ENCODE peak calls at places on chromosomes 11 and 22, in eight cellular contexts. L is mesothelial cell of epicardium, R is pancreas, T is brain microvascular endothelial cell, P is SK-N-SH, N is AG09319, Z is astrocyte, M is fibroblast of the aortic adventitia. K is an unnamed sample.

GRCh38 chr11:46064221-46064620 is 57.0 kb downstream of the PHF21A start:
- DNase-seq in Z (peak), T (no peak), P (no peak), R (no peak), L (no peak), N (no peak), M (peak), K (no peak)

GRCh38 chr22:50085211-50085999 is at the start of gene MLC1:
- DNase-seq in L (no peak), Z (peak), P (no peak), T (no peak), R (no peak), M (peak), N (no peak), K (no peak)

GRCh38 chr11:14059491-14059890 is 97.0 kb downstream of the SPON1 start:
- DNase-seq in R (no peak), T (no peak), Z (no peak), M (no peak), P (no peak), N (no peak), L (no peak), K (no peak)

GRCh38 chr11:45025716-45026492 is 75.2 kb upstream of the TP53I11 start:
- DNase-seq in T (no peak), R (peak), Z (peak), P (peak), M (no peak), L (no peak), N (no peak), K (no peak)

GRCh38 chr11:43393765-43394355 is 35.1 kb downstream of the TTC17 start:
- DNase-seq in Z (peak), R (peak), N (no peak), M (peak), P (no peak), T (peak), L (no peak), K (no peak)

GRCh38 chr11:92662580-92662979 is 306.9 kb upstream of the MTNR1B start:
- DNase-seq in N (no peak), T (peak), P (no peak), Z (no peak), R (no peak), L (no peak), M (no peak), K (no peak)

GRCh38 chr22:17717708-17718107 is 56.6 kb downstream of the BID start:
- DNase-seq in R (no peak), L (no peak), Z (no peak), T (no peak), N (peak), P (no peak), M (peak), K (no peak)

GRCh38 chr11:86593833-86594232 is 78.6 kb downstream of the ME3 start:
- DNase-seq in Z (no peak), L (no peak), P (no peak), M (no peak), R (no peak), T (no peak), N (no peak), K (no peak)

GRCh38 chr22:43449205-43449830 is 37.5 kb downstream of the MPPED1 start:
- DNase-seq in T (no peak), R (no peak), L (no peak), Z (no peak), P (no peak), N (no peak), M (no peak), K (no peak)

GRCh38 chr22:26367402-26368245 is 61.4 kb upstream of the ASPHD2 start:
- DNase-seq in N (no peak), L (peak), Z (peak), P (peak), M (peak), T (peak), R (peak), K (peak)

GRCh38 chr11:6391548-6392134 is 1.4 kb downstream of the SMPD1 start:
- DNase-seq in N (no peak), M (no peak), L (no peak), T (no peak), P (no peak), R (no peak), Z (no peak), K (no peak)

GRCh38 chr22:39503590-39503989 is 1.5 kb downstream of the MIEF1 start:
- DNase-seq in N (no peak), L (no peak), R (no peak), Z (no peak), M (no peak), T (no peak), P (no peak), K (no peak)

GRCh38 chr22:37431811-37432707 is 4.8 kb upstream of the ELFN2 start:
- DNase-seq in T (peak), P (no peak), N (peak), M (peak), L (no peak), R (no peak), Z (peak), K (no peak)

GRCh38 chr22:42368379-42369249 is 63.6 kb downstream of the NFAM1 start:
- DNase-seq in R (no peak), N (no peak), M (no peak), T (no peak), P (no peak), L (peak), Z (no peak), K (no peak)

GRCh38 chr22:42369250-42370041 is 62.8 kb downstream of the NFAM1 start:
- DNase-seq in T (peak), M (peak), Z (peak), N (peak), L (peak), R (peak), P (peak), K (peak)

GRCh38 chr22:42365942-42366660 is 66.1 kb downstream of the NFAM1 start:
- DNase-seq in P (no peak), M (no peak), L (no peak), T (no peak), N (no peak), Z (no peak), R (no peak), K (no peak)

GRCh38 chr22:42366815-42367581 is 65.2 kb downstream of the NFAM1 start:
- DNase-seq in N (no peak), L (no peak), T (no peak), M (peak), R (no peak), P (no peak), Z (no peak), K (no peak)

GRCh38 chr22:42367980-42368378 is 64.2 kb downstream of the NFAM1 start:
- DNase-seq in M (no peak), T (no peak), P (no peak), L (no peak), Z (no peak), R (peak), N (no peak), K (no peak)
- TF ChIP-seq CTCF in M (no peak), T (no peak), P (no peak), L (no peak), Z (no peak), R (no peak), N (no peak), K (no peak)

GRCh38 chr11:57496109-57496820 is 19.2 kb downstream of the SLC43A1 start:
- DNase-seq in M (no peak), Z (no peak), T (no peak), P (no peak), R (peak), N (no peak), L (no peak), K (no peak)
- TF ChIP-seq CTCF in M (no peak), Z (no peak), T (no peak), P (no peak), R (no peak), N (no peak), L (no peak), K (no peak)

DNA sequence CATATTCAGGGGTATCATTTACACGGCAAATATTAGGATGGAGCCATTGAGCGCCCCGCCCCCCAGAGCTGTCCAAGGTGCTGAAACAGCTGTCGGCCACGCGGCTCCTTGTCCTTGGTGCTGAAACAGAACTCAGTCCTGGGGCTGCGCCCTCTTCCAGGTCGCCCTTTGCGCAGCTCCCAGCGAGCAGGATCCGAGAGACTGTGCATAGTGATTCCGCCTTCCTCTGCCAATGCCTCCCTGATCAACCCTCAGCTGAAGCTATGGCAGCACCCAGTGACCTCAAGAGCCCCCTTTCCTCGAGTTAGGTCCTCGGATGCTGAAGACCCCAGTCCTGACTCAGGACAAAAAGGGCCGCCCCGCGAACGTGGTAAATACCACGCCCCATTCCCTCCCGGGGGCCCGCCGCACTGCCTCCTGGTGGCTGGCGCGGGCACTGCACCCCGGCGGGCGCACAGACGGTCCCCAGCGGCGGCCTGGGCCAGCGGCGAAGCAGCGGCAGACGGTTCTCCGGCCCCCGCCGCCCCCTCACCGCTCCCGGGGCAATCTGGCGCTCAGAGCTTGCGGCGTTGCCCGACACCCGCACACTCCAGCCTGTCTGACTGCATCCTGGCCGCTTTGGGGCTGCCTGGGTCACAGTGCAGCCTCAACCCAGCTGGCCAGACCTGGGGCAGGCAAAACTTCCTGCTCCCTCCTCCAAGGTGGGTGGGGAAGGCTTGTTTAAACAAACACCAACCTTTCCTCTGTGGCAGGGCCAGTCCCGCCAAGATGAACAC is 13.4 kb downstream of the SYT7 start:
- DNase-seq in Z (peak), M (peak), P (peak), N (peak), L (peak), R (peak), T (peak), K (peak)
- TF ChIP-seq CTCF in Z (peak), M (peak), P (no peak), N (peak), L (peak), R (no peak), T (peak), K (peak)

GRCh38 chr11:62138630-62139425 is 15.0 kb downstream of the INCENP start:
- DNase-seq in N (no peak), M (no peak), P (peak), L (no peak), Z (no peak), R (no peak), T (no peak), K (no peak)
- TF ChIP-seq CTCF in N (no peak), M (no peak), P (no peak), L (no peak), Z (no peak), R (no peak), T (no peak), K (no peak)

GRCh38 chr11:117145393-117145761 is 1.3 kb downstream of the PAFAH1B2 start:
- DNase-seq in M (peak), T (peak), P (peak), Z (peak), R (no peak), L (no peak), N (no peak), K (no peak)
- TF ChIP-seq CTCF in M (peak), T (peak), P (peak), Z (peak), R (no peak), L (no peak), N (peak), K (peak)

GRCh38 chr11:62506413-62506940 is 40.1 kb downstream of the AHNAK start:
- DNase-seq in N (no peak), R (no peak), T (no peak), P (no peak), L (no peak), Z (no peak), M (no peak), K (no peak)

GRCh38 chr11:62505112-62505783 is 41.4 kb downstream of the AHNAK start:
- DNase-seq in T (peak), M (no peak), Z (no peak), R (no peak), L (no peak), P (no peak), N (no peak), K (peak)

GRCh38 chr11:62505784-62506145 is 40.8 kb downstream of the AHNAK start:
- DNase-seq in N (no peak), L (no peak), R (no peak), T (no peak), Z (no peak), M (no peak), P (no peak), K (no peak)

GRCh38 chr11:62507023-62507422 is 39.6 kb downstream of the AHNAK start:
- DNase-seq in L (no peak), R (no peak), N (no peak), Z (no peak), T (no peak), P (no peak), M (no peak), K (no peak)

GRCh38 chr11:62508336-62509058 is 38.1 kb downstream of the AHNAK start:
- DNase-seq in M (peak), P (peak), Z (peak), N (no peak), T (peak), L (peak), R (peak), K (peak)
- TF ChIP-seq CTCF in M (peak), P (peak), Z (peak), N (peak), T (peak), L (no peak), R (peak), K (peak)

GRCh38 chr22:29605236-29605850 is 1.9 kb downstream of the NF2 start:
- DNase-seq in P (no peak), R (no peak), N (no peak), L (no peak), T (no peak), M (no peak), Z (no peak), K (no peak)
- TF ChIP-seq CTCF in P (no peak), R (no peak), N (no peak), L (no peak), T (no peak), M (no peak), Z (no peak), K (no peak)

GRCh38 chr22:48782817-48783511 is 1044.7 kb downstream of the BRD1 start:
- DNase-seq in R (no peak), P (peak), M (no peak), Z (no peak), N (no peak), L (no peak), T (no peak), K (peak)
- TF ChIP-seq CTCF in R (no peak), P (peak), M (no peak), Z (no peak), N (no peak), L (peak), T (no peak), K (peak)

GRCh38 chr11:134580635-134581025 is 168.6 kb upstream of the B3GAT1 start:
- DNase-seq in R (no peak), Z (no peak), N (no peak), M (no peak), P (no peak), T (no peak), L (no peak), K (no peak)

GRCh38 chr11:134577801-134578200 is 165.8 kb upstream of the B3GAT1 start:
- DNase-seq in N (no peak), Z (no peak), P (no peak), R (no peak), M (no peak), T (no peak), L (no peak), K (no peak)

GRCh38 chr11:134579709-134580634 is 167.9 kb upstream of the B3GAT1 start:
- DNase-seq in T (no peak), M (no peak), Z (no peak), N (no peak), R (no peak), L (no peak), P (peak), K (no peak)

GRCh38 chr11:134581121-134581626 is 169.1 kb upstream of the B3GAT1 start:
- DNase-seq in L (no peak), Z (no peak), P (no peak), T (no peak), N (no peak), R (no peak), M (no peak), K (no peak)

DNA sequence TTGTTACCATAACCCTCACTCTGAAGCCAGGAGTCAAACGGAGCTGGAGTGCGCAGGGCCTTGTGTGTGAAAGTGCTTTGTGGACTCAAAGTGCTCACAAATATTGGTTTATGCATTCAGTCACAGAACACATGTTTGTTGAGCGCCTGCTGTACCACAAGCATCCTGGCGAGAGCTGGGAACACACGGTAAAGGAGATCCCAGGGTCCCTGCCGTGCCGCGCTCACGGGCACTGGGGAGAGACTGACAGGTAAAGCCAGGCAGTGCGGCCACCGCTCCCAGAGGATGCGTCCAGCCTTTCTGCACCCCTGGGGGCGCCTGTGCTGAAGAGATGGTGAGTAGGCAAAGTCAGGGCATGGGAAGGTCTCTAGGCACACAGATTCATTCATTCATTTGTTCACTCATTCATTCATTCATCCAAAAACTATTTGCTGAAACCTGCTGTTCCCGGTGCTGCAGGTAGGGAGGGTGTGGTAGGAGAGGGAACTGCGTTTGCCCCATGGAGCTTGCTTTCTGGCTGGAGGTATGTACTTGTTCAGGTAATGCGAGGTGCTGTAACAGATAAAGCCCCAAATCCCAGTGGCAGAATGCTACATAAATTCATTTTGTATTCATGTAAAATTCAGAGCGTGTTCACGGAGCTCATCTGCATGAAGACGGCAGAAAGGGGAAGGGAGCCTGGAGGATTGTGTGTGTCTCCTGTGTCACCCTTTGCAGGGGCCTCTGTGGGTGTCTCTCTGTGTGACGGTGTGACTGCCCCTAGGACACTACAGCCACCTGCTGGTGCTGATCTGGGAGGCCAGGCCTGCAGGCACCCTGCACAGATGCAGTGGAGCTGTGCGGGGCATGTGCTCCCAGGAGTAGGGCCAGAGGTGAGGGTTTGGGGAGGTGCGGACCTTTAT is 167.0 kb upstream of the B3GAT1 start:
- DNase-seq in L (no peak), T (no peak), N (no peak), R (no peak), M (no peak), Z (no peak), P (peak), K (no peak)
- TF ChIP-seq CTCF in L (no peak), T (no peak), N (no peak), R (no peak), M (no peak), Z (no peak), P (no peak), K (peak)

K was measured in neural crest cell.